ENCODE peak calls at places on chromosomes 4 and X, in six cellular contexts. J is hepatocyte, S is breast epithelium, Y is brain microvascular endothelial cell, O is NCI-H460, M is AG10803. B is an unnamed sample.

GRCh38 chr4:94889961-94890360 is 132.2 kb downstream of the BMPR1B start:
- DNase-seq in J (peak), M (peak), Y (peak), S (peak), O (no peak), B (no peak)

GRCh38 chr4:699816-700580 is 5.6 kb upstream of the PCGF3 start:
- DNase-seq in M (no peak), J (no peak), S (no peak), O (no peak), Y (no peak), B (no peak)

GRCh38 chr4:137531951-137532868 is at the start of gene PCDH18:
- DNase-seq in S (peak), Y (peak), M (peak), J (peak), O (peak), B (no peak)

GRCh38 chrX:105975382-105975781 is 63.1 kb downstream of the SERPINA7 start:
- DNase-seq in J (peak), M (no peak), S (no peak), Y (no peak), O (no peak), B (no peak)

GRCh38 chrX:332916-333610 is 14.5 kb upstream of the GTPBP6 start:
- DNase-seq in Y (no peak), M (no peak), S (no peak), O (no peak), J (no peak), B (no peak)

GRCh38 chrX:84729809-84730208 is 227.6 kb upstream of the HDX start:
- DNase-seq in S (no peak), M (peak), O (peak), J (peak), Y (no peak), B (no peak)

GRCh38 chr4:164748375-164748774 is 5.6 kb upstream of the SMIM31 start:
- DNase-seq in M (peak), O (peak), J (peak), S (no peak), Y (no peak), B (no peak)

GRCh38 chr4:89290727-89291126 is 16.9 kb downstream of the GPRIN3 start:
- DNase-seq in O (no peak), Y (no peak), M (no peak), J (no peak), S (no peak), B (no peak)